ENCODE peak calls at places on chromosomes 4 and X, in six cellular contexts. P is stomach, W is nucleus accumbens, S is MV-4-11, K is ureter, D is NCI-H345. R is an unnamed sample.
A peak's percentile ranks its signal among the peaks of the same experiment; 100 is the strongest.

GRCh38 chr4:106659386-106659785 is 290.8 kb upstream of the GIMD1 start:
- DNase-seq in P (no peak), W (no peak), S (peak; percentile 98), K (no peak), D (no peak), R (no peak)

GRCh38 chr4:159010563-159011260 is 92.2 kb upstream of the RAPGEF2 start:
- DNase-seq in P (peak; percentile 76), W (peak; percentile 25), S (no peak), K (peak; percentile 66), D (peak; percentile 72), R (peak; percentile 75)

GRCh38 chr4:1154523-1155182 is 17.7 kb downstream of the SPON2 start:
- DNase-seq in P (peak; percentile 65), W (no peak), S (peak; percentile 38), K (no peak), D (peak; percentile 1), R (peak; percentile 88)

GRCh38 chr4:4969298-4969697 is 50.0 kb downstream of the CYTL1 start:
- DNase-seq in P (peak; percentile 42), W (no peak), S (no peak), K (no peak), D (no peak), R (no peak)

GRCh38 chrX:49934148-49934547 is 11.8 kb downstream of the CLCN5 start:
- DNase-seq in P (no peak), W (no peak), S (peak; percentile 54), K (no peak), D (no peak), R (no peak)

GRCh38 chrX:17700976-17701375 is 36.3 kb upstream of the SCML1 start:
- DNase-seq in P (no peak), W (no peak), S (no peak), K (no peak), D (no peak), R (no peak)

GRCh38 chrX:51955200-51955599 is 61.8 kb downstream of the MAGED1 start:
- DNase-seq in P (no peak), W (no peak), S (no peak), K (no peak), D (peak; percentile 1), R (no peak)

GRCh38 chr4:173990126-173990878 is 293.2 kb downstream of the FBXO8 start:
- DNase-seq in P (no peak), W (no peak), S (peak; percentile 21), K (no peak), D (no peak), R (no peak)

GRCh38 chrX:124239911-124240310 is 92.5 kb upstream of the TEX13D start:
- DNase-seq in P (no peak), W (no peak), S (no peak), K (no peak), D (no peak), R (no peak)

GRCh38 chr4:123495530-123495929 is 98.9 kb downstream of the SPRY1 start:
- DNase-seq in P (no peak), W (no peak), S (peak; percentile 15), K (no peak), D (no peak), R (no peak)

GRCh38 chr4:1209821-1210220 is 37.4 kb upstream of the SPON2 start:
- DNase-seq in P (peak; percentile 52), W (peak; percentile 74), S (no peak), K (peak; percentile 78), D (no peak), R (no peak)

GRCh38 chr4:21469438-21470032 is 479.0 kb downstream of the KCNIP4 start:
- DNase-seq in P (no peak), W (no peak), S (peak; percentile 2), K (no peak), D (peak; percentile 22), R (no peak)